ENCODE peak calls at places on chromosomes 6 and 20, in six cellular contexts. H is AG10803, C is K562, Q is dorsolateral prefrontal cortex, F is WTC11, K is psoas muscle. R is an unnamed sample.

GRCh38 chr20:44542902-44543301 is 21.0 kb upstream of the SERINC3 start:
- DNase-seq in H (no peak), C (no peak), Q (no peak), F (no peak), K (no peak), R (no peak)

GRCh38 chr20:57940376-57940775 is 230.6 kb upstream of the PMEPA1 start:
- DNase-seq in H (no peak), C (no peak), Q (no peak), F (no peak), K (no peak), R (no peak)

GRCh38 chr6:46378882-46379405 is 112.3 kb downstream of the RCAN2 start:
- DNase-seq in H (no peak), C (no peak), Q (no peak), F (no peak), K (no peak), R (no peak)

GRCh38 chr6:161444464-161444863 is 170.6 kb upstream of the AGPAT4 start:
- DNase-seq in H (peak), C (peak), Q (peak), F (peak), K (peak), R (peak)

GRCh38 chr6:125858427-125859320 is 67.9 kb downstream of the NCOA7 start:
- DNase-seq in H (peak), C (peak), Q (peak), F (peak), K (no peak), R (peak)

GRCh38 chr6:97501875-97502274 is 218.9 kb upstream of the MMS22L start:
- DNase-seq in H (no peak), C (no peak), Q (no peak), F (no peak), K (no peak), R (no peak)

GRCh38 chr20:12566596-12566995 is 442.2 kb upstream of the SPTLC3 start:
- DNase-seq in H (no peak), C (no peak), Q (no peak), F (no peak), K (no peak), R (no peak)

GRCh38 chr6:13863699-13864155 is 49.4 kb upstream of the MCUR1 start:
- DNase-seq in H (no peak), C (no peak), Q (no peak), F (no peak), K (no peak), R (no peak)

GRCh38 chr6:131060311-131060710 is 2.7 kb downstream of the EPB41L2 start:
- DNase-seq in H (peak), C (no peak), Q (no peak), F (no peak), K (no peak), R (no peak)

GRCh38 chr6:139442188-139442625 is 67.8 kb upstream of the CITED2 start:
- DNase-seq in H (no peak), C (no peak), Q (no peak), F (no peak), K (no peak), R (no peak)

GRCh38 chr6:8194499-8194898 is 92.2 kb upstream of the EEF1E1 start:
- DNase-seq in H (no peak), C (no peak), Q (no peak), F (no peak), K (no peak), R (no peak)

GRCh38 chr6:79797105-79797504 is 150.2 kb downstream of the ELOVL4 start:
- DNase-seq in H (no peak), C (no peak), Q (no peak), F (no peak), K (no peak), R (no peak)

GRCh38 chr6:150775804-150776203 is 89.7 kb upstream of the MTHFD1L start:
- DNase-seq in H (no peak), C (no peak), Q (no peak), F (no peak), K (no peak), R (no peak)

GRCh38 chr6:112903361-112903760 is 556.2 kb downstream of the RFPL4B start:
- DNase-seq in H (no peak), C (no peak), Q (no peak), F (no peak), K (no peak), R (no peak)

GRCh38 chr20:63564036-63564810 is 9.8 kb downstream of the HELZ2 start:
- DNase-seq in H (no peak), C (no peak), Q (no peak), F (no peak), K (no peak), R (no peak)

GRCh38 chr6:6891949-6892461 is 215.8 kb upstream of the RREB1 start:
- DNase-seq in H (no peak), C (no peak), Q (no peak), F (no peak), K (peak), R (no peak)

GRCh38 chr6:34592208-34592952 is 36.3 kb upstream of the SPDEF start:
- DNase-seq in H (no peak), C (no peak), Q (peak), F (no peak), K (no peak), R (peak)

GRCh38 chr20:43603124-43603523 is 12.4 kb downstream of the IFT52 start:
- DNase-seq in H (no peak), C (no peak), Q (no peak), F (no peak), K (no peak), R (no peak)

GRCh38 chr6:116268589-116269293 is 11.0 kb downstream of the TSPYL1 start:
- DNase-seq in H (peak), C (peak), Q (no peak), F (no peak), K (no peak), R (no peak)

GRCh38 chr6:109373333-109373732 is 8.9 kb downstream of the CD164 start:
- DNase-seq in H (no peak), C (no peak), Q (no peak), F (no peak), K (no peak), R (peak)

GRCh38 chr6:113539202-113539601 is 317.9 kb upstream of the MARCKS start:
- DNase-seq in H (no peak), C (no peak), Q (no peak), F (no peak), K (no peak), R (no peak)

GRCh38 chr6:160992323-160993314 is 1.1 kb downstream of the MAP3K4 start:
- DNase-seq in H (peak), C (peak), Q (peak), F (peak), K (no peak), R (peak)

GRCh38 chr20:38349856-38350255 is 3.6 kb downstream of the LBP start:
- DNase-seq in H (no peak), C (no peak), Q (no peak), F (no peak), K (no peak), R (no peak)

GRCh38 chr20:31819083-31819784 is at the start of gene MYLK2:
- DNase-seq in H (no peak), C (no peak), Q (no peak), F (no peak), K (peak), R (no peak)

GRCh38 chr20:5844063-5844681 is 94.0 kb downstream of the SHLD1 start:
- DNase-seq in H (peak), C (no peak), Q (no peak), F (no peak), K (no peak), R (peak)

GRCh38 chr6:88360203-88360797 is 194.2 kb upstream of the CNR1 start:
- DNase-seq in H (peak), C (no peak), Q (no peak), F (no peak), K (no peak), R (no peak)

GRCh38 chr6:12555267-12555666 is 161.3 kb upstream of the PHACTR1 start:
- DNase-seq in H (peak), C (no peak), Q (no peak), F (no peak), K (no peak), R (no peak)

GRCh38 chr6:156557269-156557885 is 219.8 kb upstream of the ARID1B start:
- DNase-seq in H (peak), C (peak), Q (peak), F (no peak), K (peak), R (no peak)

GRCh38 chr6:131362070-131362469 is 211.0 kb upstream of the ARG1 start:
- DNase-seq in H (peak), C (no peak), Q (no peak), F (no peak), K (no peak), R (no peak)

GRCh38 chr6:110102411-110102810 is 77.1 kb downstream of the WASF1 start:
- DNase-seq in H (peak), C (no peak), Q (no peak), F (no peak), K (no peak), R (no peak)

GRCh38 chr6:38867726-38868125 is 152.6 kb downstream of the DNAH8 start:
- DNase-seq in H (no peak), C (no peak), Q (no peak), F (no peak), K (no peak), R (no peak)

GRCh38 chr6:33935439-33936080 is 131.8 kb upstream of the MLN start:
- DNase-seq in H (no peak), C (no peak), Q (no peak), F (no peak), K (no peak), R (no peak)

GRCh38 chr6:18985061-18985460 is 597.9 kb downstream of the RNF144B start:
- DNase-seq in H (no peak), C (no peak), Q (no peak), F (no peak), K (no peak), R (no peak)

GRCh38 chr20:856361-856775 is 22.9 kb downstream of the FAM110A start:
- DNase-seq in H (peak), C (no peak), Q (no peak), F (no peak), K (no peak), R (peak)

GRCh38 chr20:408843-409696 is 971 bp downstream of the RBCK1 start:
- DNase-seq in H (no peak), C (no peak), Q (no peak), F (no peak), K (no peak), R (peak)

GRCh38 chr6:151370509-151371078 is 20.8 kb downstream of the ZBTB2 start:
- DNase-seq in H (no peak), C (no peak), Q (no peak), F (no peak), K (no peak), R (no peak)

GRCh38 chr6:146543211-146543939 is at the start of gene RAB32:
- DNase-seq in H (peak), C (peak), Q (peak), F (peak), K (peak), R (peak)

GRCh38 chr6:55578537-55579363 is at the start of gene HMGCLL1:
- DNase-seq in H (no peak), C (no peak), Q (peak), F (peak), K (peak), R (no peak)

GRCh38 chr20:44646023-44646640 is 5.4 kb downstream of the ADA start:
- DNase-seq in H (no peak), C (no peak), Q (no peak), F (no peak), K (no peak), R (peak)

GRCh38 chr6:124798942-124799496 is 163.2 kb upstream of the RNF217 start:
- DNase-seq in H (no peak), C (no peak), Q (no peak), F (no peak), K (no peak), R (no peak)
- TF ChIP-seq CTCF in H (no peak), C (peak), Q (peak), F (no peak), K (no peak), R (no peak)

GRCh38 chr6:15793288-15793687 is 130.5 kb upstream of the DTNBP1 start:
- DNase-seq in H (peak), C (peak), Q (no peak), F (no peak), K (peak), R (no peak)
- TF ChIP-seq CTCF in H (no peak), C (no peak), Q (no peak), F (no peak), K (no peak), R (no peak)

GRCh38 chr20:20664795-20665194 is 47.6 kb downstream of the RALGAPA2 start:
- DNase-seq in H (no peak), C (no peak), Q (no peak), F (no peak), K (no peak), R (peak)
- TF ChIP-seq CTCF in H (peak), C (peak), Q (peak), F (no peak), K (peak), R (peak)

DNA sequence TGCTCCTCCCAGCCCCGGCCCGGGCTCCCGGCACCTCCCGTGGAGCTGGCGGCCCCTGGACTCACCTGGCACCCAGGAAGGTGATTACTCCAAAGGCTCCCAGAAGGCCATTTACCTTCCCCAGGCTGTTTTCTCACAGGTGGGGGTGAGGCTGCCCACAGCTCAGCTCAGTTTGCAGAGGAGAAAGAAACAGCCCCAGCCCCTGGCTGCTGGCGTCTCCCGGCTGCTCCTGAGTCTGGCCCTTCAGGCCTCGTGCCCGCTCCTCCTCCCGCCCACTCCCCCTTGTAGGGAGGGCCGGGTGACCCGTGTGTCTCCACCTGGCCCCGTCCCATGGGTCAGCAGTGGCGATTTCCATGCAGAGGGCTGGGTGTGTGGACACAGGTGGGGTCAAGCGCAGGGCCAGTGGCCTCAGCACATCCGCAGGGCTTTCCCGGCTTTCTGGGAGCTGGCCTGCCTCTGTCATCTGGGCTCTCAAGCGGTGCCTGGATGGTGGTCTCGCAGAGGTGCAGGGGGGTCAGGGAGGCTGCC is 20.1 kb upstream of the GATA5 start:
- DNase-seq in H (no peak), C (no peak), Q (no peak), F (no peak), K (no peak), R (no peak)
- TF ChIP-seq CTCF in H (no peak), C (no peak), Q (no peak), F (no peak), K (no peak), R (no peak)

GRCh38 chr6:56620229-56620868 is 22.3 kb downstream of the DST start:
- DNase-seq in H (no peak), C (no peak), Q (no peak), F (no peak), K (no peak), R (no peak)

GRCh38 chr6:56616967-56617366 is 25.7 kb downstream of the DST start:
- DNase-seq in H (no peak), C (no peak), Q (no peak), F (no peak), K (no peak), R (no peak)

GRCh38 chr6:56613247-56613851 is 29.3 kb downstream of the DST start:
- DNase-seq in H (no peak), C (no peak), Q (no peak), F (no peak), K (no peak), R (no peak)

DNA sequence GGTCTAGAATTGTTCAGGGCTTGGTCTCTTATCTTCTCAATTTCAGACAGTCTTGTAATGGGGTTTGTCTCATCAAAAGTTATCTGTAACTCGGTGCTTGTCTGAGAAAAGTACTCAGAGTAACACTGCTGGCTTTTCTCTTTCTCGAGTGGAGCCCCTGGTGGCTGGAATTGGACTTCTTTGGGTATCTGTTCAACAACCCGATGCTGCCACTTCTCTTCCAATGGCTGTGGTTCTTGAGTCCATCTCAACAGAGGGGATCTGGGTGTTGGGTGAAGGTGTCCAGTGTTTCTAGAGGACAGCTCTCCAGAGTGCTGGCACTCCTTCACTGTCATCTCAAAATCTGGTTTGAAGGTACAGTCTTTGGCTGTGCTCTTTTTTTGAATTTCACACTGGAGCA is 24.6 kb downstream of the DST start:
- DNase-seq in H (no peak), C (peak), Q (no peak), F (peak), K (no peak), R (no peak)
- TF ChIP-seq CTCF in H (no peak), C (peak), Q (no peak), F (no peak), K (no peak), R (no peak)

GRCh38 chr6:123316733-123317323 is 319.9 kb downstream of the TRDN start:
- DNase-seq in H (peak), C (peak), Q (no peak), F (no peak), K (no peak), R (no peak)
- TF ChIP-seq CTCF in H (peak), C (peak), Q (peak), F (peak), K (peak), R (peak)

GRCh38 chr20:46128310-46129151 is 10.4 kb downstream of the CD40 start:
- DNase-seq in H (no peak), C (peak), Q (peak), F (peak), K (peak), R (peak)
- TF ChIP-seq CTCF in H (peak), C (peak), Q (peak), F (peak), K (peak), R (peak)

GRCh38 chr20:17878069-17878911 is 90.3 kb downstream of the SNX5 start:
- DNase-seq in H (no peak), C (no peak), Q (no peak), F (no peak), K (no peak), R (no peak)

GRCh38 chr20:17875106-17875980 is 93.3 kb downstream of the SNX5 start:
- DNase-seq in H (peak), C (no peak), Q (peak), F (no peak), K (peak), R (no peak)

GRCh38 chr20:17873410-17874270 is 95.0 kb downstream of the SNX5 start:
- DNase-seq in H (peak), C (no peak), Q (peak), F (no peak), K (peak), R (peak)

GRCh38 chr20:17874271-17875105 is 94.1 kb downstream of the SNX5 start:
- DNase-seq in H (no peak), C (no peak), Q (no peak), F (no peak), K (no peak), R (no peak)

DNA sequence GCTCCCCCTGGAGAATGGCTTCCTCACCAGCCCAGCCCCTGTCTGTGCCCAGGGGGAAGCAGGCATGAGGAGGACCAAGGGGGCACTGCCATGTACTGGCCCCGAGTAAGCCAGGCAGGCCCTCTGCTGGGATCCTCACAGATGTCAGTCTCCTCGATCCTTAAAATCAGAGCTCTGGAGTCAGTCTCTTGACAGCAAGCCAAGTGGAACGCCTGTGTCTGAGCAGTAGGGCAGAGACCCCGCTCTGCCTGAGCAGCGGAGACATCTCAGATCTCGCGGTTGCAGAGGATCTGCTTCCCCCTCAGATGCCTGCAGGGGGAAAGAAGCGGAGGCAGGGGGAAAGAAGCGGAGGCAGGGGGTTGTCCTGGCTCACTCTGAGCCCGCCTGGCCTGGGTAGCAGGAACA is 92.6 kb downstream of the SNX5 start:
- DNase-seq in H (no peak), C (no peak), Q (no peak), F (no peak), K (no peak), R (no peak)
- TF ChIP-seq CTCF in H (no peak), C (no peak), Q (no peak), F (no peak), K (no peak), R (no peak)